ENCODE peak calls at places on chromosomes 7 and 10, in six cellular contexts. C, P, U, N, S and J are unnamed samples.

GRCh38 chr7:117269895-117270294 is 53.0 kb downstream of the WNT2 start:
- DNase-seq in P (no peak), C (no peak), N (peak), S (no peak), U (no peak), J (no peak)

GRCh38 chr7:87223666-87224065 is 4.1 kb upstream of the TMEM243 start:
- DNase-seq in U (no peak), S (no peak), N (no peak), C (no peak), P (no peak), J (no peak)

GRCh38 chr10:118333871-118334270 is 8.3 kb downstream of the FAM204A start:
- DNase-seq in U (no peak), S (no peak), N (no peak), C (no peak), P (no peak), J (no peak)

GRCh38 chr10:44385423-44385725 is 477 bp upstream of the CXCL12 start:
- DNase-seq in N (no peak), C (peak), S (no peak), P (no peak), U (no peak), J (no peak)

GRCh38 chr7:25565949-25566348 is 337.7 kb upstream of the NPVF start:
- DNase-seq in S (peak), P (peak), U (peak), N (peak), C (peak), J (peak)

GRCh38 chr7:25964483-25964961 is 187.5 kb upstream of the NFE2L3 start:
- DNase-seq in P (no peak), C (no peak), N (no peak), S (no peak), U (no peak), J (no peak)

GRCh38 chr10:79098596-79099015 is 29.8 kb downstream of the ZMIZ1 start:
- DNase-seq in C (no peak), P (no peak), S (no peak), U (no peak), N (no peak), J (no peak)

GRCh38 chr7:50153141-50153540 is 60.1 kb upstream of the ZPBP start:
- DNase-seq in U (no peak), N (no peak), S (no peak), C (no peak), P (no peak), J (no peak)

GRCh38 chr7:120931243-120931642 is 19.3 kb upstream of the ING3 start:
- DNase-seq in P (no peak), U (no peak), N (no peak), C (no peak), S (no peak), J (no peak)

GRCh38 chr10:86057708-86058107 is 308.9 kb downstream of the GRID1 start:
- DNase-seq in C (no peak), S (no peak), P (no peak), U (no peak), N (no peak), J (no peak)

GRCh38 chr10:58651040-58651439 is 138.4 kb downstream of the BICC1 start:
- DNase-seq in S (no peak), N (no peak), C (peak), U (no peak), P (no peak), J (no peak)

GRCh38 chr10:58843760-58844159 is 331.1 kb downstream of the BICC1 start:
- DNase-seq in P (no peak), N (no peak), S (no peak), C (no peak), U (no peak), J (no peak)

GRCh38 chr10:53284615-53285182 is 512.1 kb upstream of the MBL2 start:
- DNase-seq in C (no peak), S (no peak), N (no peak), P (no peak), U (no peak), J (no peak)

GRCh38 chr10:3348561-3348960 is 176.0 kb upstream of the PITRM1 start:
- DNase-seq in N (no peak), S (no peak), P (no peak), U (no peak), C (no peak), J (no peak)

GRCh38 chr7:39465055-39465929 is 100.9 kb upstream of the YAE1 start:
- DNase-seq in P (peak), U (no peak), N (peak), C (peak), S (peak), J (peak)

GRCh38 chr10:124290095-124290795 is 128.5 kb downstream of the OAT start:
- DNase-seq in S (no peak), C (peak), N (no peak), P (no peak), U (no peak), J (no peak)

GRCh38 chr7:31114593-31115343 is 62.7 kb downstream of the ADCYAP1R1 start:
- DNase-seq in C (peak), S (no peak), U (no peak), N (peak), P (no peak), J (no peak)

GRCh38 chr10:132541129-132541528 is 3.5 kb downstream of the INPP5A start:
- DNase-seq in N (no peak), C (no peak), S (no peak), P (no peak), U (no peak), J (no peak)

GRCh38 chr7:24972166-24972477 is 7.9 kb downstream of the OSBPL3 start:
- DNase-seq in C (peak), U (no peak), S (no peak), P (no peak), N (no peak), J (no peak)